ENCODE peak calls at places on chromosomes 6 and 20, in seven cellular contexts. One of them, this sample, is unnamed.

GRCh38 chr6:107763959-107764358 is 60.2 kb downstream of the SCML4 start:
- DNase-seq in WTC11: no peak
- DNase-seq in CD4-positive, alpha-beta memory T cell: no peak
- DNase-seq in activated T-cell treated with anti-CD3 and anti-CD28 coated beads, Interleukin-2, amount 50 U/mL, for 72 hours: no peak
- DNase-seq in effector CD4-positive, alpha-beta T cell: no peak
- DNase-seq in HuH-7.5: no peak
- DNase-seq in amniotic stem cell: no peak
- DNase-seq in this sample: no peak

GRCh38 chr20:40286991-40287531 is 402.0 kb downstream of the MAFB start:
- DNase-seq in CD4-positive, alpha-beta memory T cell: no peak
- DNase-seq in HuH-7.5: no peak
- DNase-seq in effector CD4-positive, alpha-beta T cell: no peak
- DNase-seq in WTC11: no peak
- DNase-seq in amniotic stem cell: no peak
- DNase-seq in activated T-cell treated with anti-CD3 and anti-CD28 coated beads, Interleukin-2, amount 50 U/mL, for 72 hours: no peak
- DNase-seq in this sample: peak; percentile 17

GRCh38 chr6:160348552-160349441 is 619 bp downstream of the SLC22A3 start:
- DNase-seq in WTC11: peak; percentile 56
- DNase-seq in effector CD4-positive, alpha-beta T cell: no peak
- DNase-seq in activated T-cell treated with anti-CD3 and anti-CD28 coated beads, Interleukin-2, amount 50 U/mL, for 72 hours: peak; percentile 9
- DNase-seq in amniotic stem cell: no peak
- DNase-seq in HuH-7.5: peak; percentile 72
- DNase-seq in CD4-positive, alpha-beta memory T cell: no peak
- DNase-seq in this sample: no peak

GRCh38 chr20:37539956-37540455 is 12.3 kb upstream of the BLCAP start:
- DNase-seq in CD4-positive, alpha-beta memory T cell: no peak
- DNase-seq in HuH-7.5: no peak
- DNase-seq in activated T-cell treated with anti-CD3 and anti-CD28 coated beads, Interleukin-2, amount 50 U/mL, for 72 hours: no peak
- DNase-seq in amniotic stem cell: no peak
- DNase-seq in effector CD4-positive, alpha-beta T cell: no peak
- DNase-seq in WTC11: no peak
- DNase-seq in this sample: no peak

GRCh38 chr6:164051427-164051826 is 636.9 kb downstream of the QKI start:
- DNase-seq in HuH-7.5: no peak
- DNase-seq in amniotic stem cell: no peak
- DNase-seq in effector CD4-positive, alpha-beta T cell: no peak
- DNase-seq in CD4-positive, alpha-beta memory T cell: no peak
- DNase-seq in WTC11: no peak
- DNase-seq in activated T-cell treated with anti-CD3 and anti-CD28 coated beads, Interleukin-2, amount 50 U/mL, for 72 hours: no peak
- DNase-seq in this sample: no peak

GRCh38 chr6:29553268-29554057 is 6.1 kb downstream of the UBD start:
- DNase-seq in WTC11: peak; percentile 84
- DNase-seq in effector CD4-positive, alpha-beta T cell: no peak
- DNase-seq in amniotic stem cell: no peak
- DNase-seq in CD4-positive, alpha-beta memory T cell: peak; percentile 22
- DNase-seq in activated T-cell treated with anti-CD3 and anti-CD28 coated beads, Interleukin-2, amount 50 U/mL, for 72 hours: peak; percentile 30
- DNase-seq in HuH-7.5: no peak
- DNase-seq in this sample: no peak

GRCh38 chr20:39050555-39050902 is 88.4 kb downstream of the DHX35 start:
- DNase-seq in CD4-positive, alpha-beta memory T cell: no peak
- DNase-seq in activated T-cell treated with anti-CD3 and anti-CD28 coated beads, Interleukin-2, amount 50 U/mL, for 72 hours: no peak
- DNase-seq in HuH-7.5: no peak
- DNase-seq in effector CD4-positive, alpha-beta T cell: no peak
- DNase-seq in amniotic stem cell: no peak
- DNase-seq in WTC11: no peak
- DNase-seq in this sample: no peak

GRCh38 chr6:11632795-11633511 is 95.4 kb downstream of the TMEM170B start:
- DNase-seq in CD4-positive, alpha-beta memory T cell: no peak
- DNase-seq in HuH-7.5: no peak
- DNase-seq in amniotic stem cell: no peak
- DNase-seq in effector CD4-positive, alpha-beta T cell: no peak
- DNase-seq in WTC11: no peak
- DNase-seq in activated T-cell treated with anti-CD3 and anti-CD28 coated beads, Interleukin-2, amount 50 U/mL, for 72 hours: no peak
- DNase-seq in this sample: no peak

GRCh38 chr20:47664744-47665143 is 120.5 kb downstream of the SULF2 start:
- DNase-seq in effector CD4-positive, alpha-beta T cell: no peak
- DNase-seq in WTC11: no peak
- DNase-seq in amniotic stem cell: no peak
- DNase-seq in CD4-positive, alpha-beta memory T cell: no peak
- DNase-seq in HuH-7.5: no peak
- DNase-seq in activated T-cell treated with anti-CD3 and anti-CD28 coated beads, Interleukin-2, amount 50 U/mL, for 72 hours: no peak
- DNase-seq in this sample: no peak

This sample was measured in cerebellar cortex.